ENCODE peak calls at places on chromosome 16, in five cellular contexts. H is CD8-positive, alpha-beta T cell; I is suprapubic skin; W is left ventricle myocardium inferior; N is neuronal stem cell. B is an unnamed sample.

GRCh38 chr16:47156816-47157215 is 13.1 kb upstream of the NETO2 start:
- DNase-seq in I (no peak), W (no peak), N (no peak), H (no peak), B (no peak)

GRCh38 chr16:66569827-66570405 is 3.7 kb downstream of the CMTM1 start:
- DNase-seq in W (no peak), I (no peak), N (no peak), H (no peak), B (no peak)

GRCh38 chr16:15518412-15519351 is 84.3 kb downstream of the BMERB1 start:
- DNase-seq in I (no peak), W (peak; percentile 46), H (no peak), N (no peak), B (peak; percentile 84)

GRCh38 chr16:87560428-87561199 is 41.7 kb upstream of the JPH3 start:
- DNase-seq in N (no peak), I (peak; percentile 82), H (no peak), W (peak; percentile 45), B (no peak)

GRCh38 chr16:49588729-49589384 is 215.3 kb downstream of the C16orf78 start:
- DNase-seq in N (no peak), I (no peak), H (no peak), W (no peak), B (no peak)

GRCh38 chr16:22732959-22733358 is 81.0 kb upstream of the HS3ST2 start:
- DNase-seq in W (no peak), I (no peak), H (no peak), N (no peak), B (no peak)

GRCh38 chr16:19393226-19394074 is 24.2 kb upstream of the TMC5 start:
- DNase-seq in I (no peak), W (no peak), N (peak; percentile 3), H (no peak), B (no peak)

GRCh38 chr16:72295914-72296313 is 124.0 kb upstream of the PMFBP1 start:
- DNase-seq in I (no peak), H (no peak), W (no peak), N (no peak), B (no peak)

GRCh38 chr16:71526111-71526998 is at the start of gene CHST4:
- DNase-seq in N (peak; percentile 20), W (no peak), I (no peak), H (no peak), B (peak; percentile 24)

GRCh38 chr16:65294154-65294553 is 172.3 kb upstream of the CDH11 start:
- DNase-seq in H (no peak), I (no peak), W (no peak), N (no peak), B (no peak)

GRCh38 chr16:82776466-82777146 is 149.8 kb downstream of the CDH13 start:
- DNase-seq in W (no peak), H (no peak), I (no peak), N (no peak), B (no peak)

GRCh38 chr16:80674884-80675283 is 129.5 kb downstream of the CDYL2 start:
- DNase-seq in H (no peak), I (no peak), W (no peak), N (no peak), B (no peak)

GRCh38 chr16:68539704-68540370 is 746 bp downstream of the ZFP90 start:
- DNase-seq in W (no peak), N (no peak), I (no peak), H (peak; percentile 40), B (no peak)

GRCh38 chr16:51994597-51994996 is 552.3 kb downstream of the TOX3 start:
- DNase-seq in N (no peak), I (no peak), W (no peak), H (no peak), B (no peak)

GRCh38 chr16:53695070-53695469 is 8.6 kb downstream of the RPGRIP1L start:
- DNase-seq in H (no peak), N (no peak), W (no peak), I (no peak), B (no peak)

GRCh38 chr16:75038036-75038959 is 39.5 kb downstream of the ZNRF1 start:
- DNase-seq in H (no peak), I (no peak), N (no peak), W (no peak), B (no peak)

GRCh38 chr16:80803341-80804060 is 897 bp downstream of the CDYL2 start:
- DNase-seq in W (peak; percentile 29), N (peak; percentile 20), H (peak; percentile 54), I (no peak), B (no peak)

GRCh38 chr16:64459402-64459801 is 662.5 kb downstream of the CDH11 start:
- DNase-seq in I (no peak), N (no peak), W (no peak), H (no peak), B (no peak)

GRCh38 chr16:11408261-11408660 is 63.0 kb downstream of the RMI2 start:
- DNase-seq in W (no peak), I (no peak), N (no peak), H (no peak), B (no peak)

GRCh38 chr16:74607967-74608356 is 1.0 kb upstream of the GLG1 start:
- DNase-seq in W (no peak), I (peak; percentile 55), H (no peak), N (no peak), B (no peak)

GRCh38 chr16:74743668-74744299 is 30.8 kb downstream of the FA2H start:
- DNase-seq in W (no peak), N (no peak), I (peak; percentile 80), H (no peak), B (no peak)

GRCh38 chr16:7422489-7422888 is 89.8 kb downstream of the RBFOX1 start:
- DNase-seq in N (no peak), H (no peak), I (no peak), W (no peak), B (no peak)

GRCh38 chr16:46706642-46707041 is 17.2 kb downstream of the ORC6 start:
- DNase-seq in I (no peak), W (no peak), H (no peak), N (no peak), B (no peak)

GRCh38 chr16:46976550-46976949 is 3.1 kb upstream of the DNAJA2 start:
- DNase-seq in H (no peak), I (no peak), N (no peak), W (no peak), B (no peak)

GRCh38 chr16:86965840-86966239 is 351.4 kb downstream of the C16orf95 start:
- DNase-seq in N (no peak), H (no peak), W (no peak), I (no peak), B (no peak)

GRCh38 chr16:86846136-86846535 is 267.8 kb downstream of the FOXL1 start:
- DNase-seq in H (no peak), N (no peak), I (no peak), W (no peak), B (no peak)

GRCh38 chr16:61885343-61885742 is 150.9 kb downstream of the CDH8 start:
- DNase-seq in I (no peak), W (no peak), N (no peak), H (no peak), B (no peak)

GRCh38 chr16:49495596-49496355 is 122.2 kb downstream of the C16orf78 start:
- DNase-seq in I (peak; percentile 27), N (no peak), W (no peak), H (no peak), B (peak; percentile 12)

GRCh38 chr16:79677799-79678525 is 77.4 kb upstream of the MAF start:
- DNase-seq in N (no peak), W (no peak), H (no peak), I (no peak), B (no peak)

GRCh38 chr16:69821844-69822173 is 59.7 kb downstream of the WWP2 start:
- DNase-seq in W (no peak), H (no peak), N (no peak), I (peak; percentile 1), B (no peak)

GRCh38 chr16:69883744-69884143 is 67.4 kb upstream of the CLEC18A start:
- DNase-seq in W (no peak), H (no peak), I (no peak), N (no peak), B (no peak)

GRCh38 chr16:81688182-81688581 is 90.9 kb upstream of the PLCG2 start:
- DNase-seq in I (no peak), W (no peak), H (peak; percentile 30), N (no peak), B (no peak)

GRCh38 chr16:48637039-48637438 is 27.1 kb upstream of the N4BP1 start:
- DNase-seq in N (no peak), H (no peak), W (no peak), I (no peak), B (no peak)

GRCh38 chr16:89360760-89361435 is 129.5 kb downstream of the ANKRD11 start:
- DNase-seq in I (no peak), W (no peak), H (peak; percentile 89), N (no peak), B (no peak)

GRCh38 chr16:89359296-89360147 is 130.8 kb downstream of the ANKRD11 start:
- DNase-seq in H (no peak), I (no peak), N (no peak), W (no peak), B (no peak)

GRCh38 chr16:89364603-89365002 is 125.8 kb downstream of the ANKRD11 start:
- DNase-seq in I (no peak), H (no peak), N (no peak), W (no peak), B (no peak)

GRCh38 chr16:89363621-89364393 is 126.6 kb downstream of the ANKRD11 start:
- DNase-seq in W (no peak), H (peak; percentile 61), I (no peak), N (no peak), B (no peak)

GRCh38 chr16:89361756-89362155 is 128.6 kb downstream of the ANKRD11 start:
- DNase-seq in W (no peak), I (no peak), H (no peak), N (no peak), B (no peak)
- H3K4me1 ChIP-seq in W (peaks cover 92% of the 10 kb centered on the region), I (peaks cover 85% of the 10 kb centered on the region), H (peaks cover 80% of the 10 kb centered on the region), N (peaks cover 12% of the 10 kb centered on the region), B (no peaks in the 10 kb centered on the region)

DNA sequence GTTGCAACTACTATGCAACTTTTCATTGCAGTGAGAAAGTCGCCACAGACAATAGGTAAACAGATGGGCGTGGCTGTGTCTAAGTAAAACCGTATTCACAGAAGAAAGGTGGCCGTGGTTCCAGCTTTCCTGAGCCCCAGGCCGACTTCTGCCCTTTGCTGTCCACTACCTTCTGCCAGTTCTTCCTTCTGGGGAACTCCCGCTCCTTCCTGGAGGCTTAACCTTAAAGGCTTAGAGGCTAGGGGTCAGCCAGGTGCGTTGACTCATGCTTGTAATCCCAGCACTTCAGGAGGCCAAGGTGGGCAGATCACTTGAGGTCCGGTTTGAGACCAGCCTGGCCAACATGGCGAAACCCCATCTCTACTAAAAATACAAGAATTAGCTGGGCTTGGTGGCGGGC is 2.1 kb upstream of the SEPTIN12 start:
- DNase-seq in I (no peak), H (no peak), W (no peak), N (no peak), B (no peak)
- H3K4me3 ChIP-seq in I (no peak overlapping the region), H (no peak overlapping the region), W (no peak overlapping the region), N (no peak overlapping the region), B (no peak overlapping the region)

GRCh38 chr16:9102943-9103342 is 11.5 kb downstream of the HAPSTR1 start:
- DNase-seq in N (no peak), I (no peak), H (peak; percentile 40), W (no peak), B (no peak)
- H3K4me1 ChIP-seq in N (no peaks in the 10 kb centered on the region), I (peaks cover 86% of the 10 kb centered on the region), H (peaks cover 100% of the 10 kb centered on the region), W (peaks cover 100% of the 10 kb centered on the region), B (peaks cover 10% of the 10 kb centered on the region)

DNA sequence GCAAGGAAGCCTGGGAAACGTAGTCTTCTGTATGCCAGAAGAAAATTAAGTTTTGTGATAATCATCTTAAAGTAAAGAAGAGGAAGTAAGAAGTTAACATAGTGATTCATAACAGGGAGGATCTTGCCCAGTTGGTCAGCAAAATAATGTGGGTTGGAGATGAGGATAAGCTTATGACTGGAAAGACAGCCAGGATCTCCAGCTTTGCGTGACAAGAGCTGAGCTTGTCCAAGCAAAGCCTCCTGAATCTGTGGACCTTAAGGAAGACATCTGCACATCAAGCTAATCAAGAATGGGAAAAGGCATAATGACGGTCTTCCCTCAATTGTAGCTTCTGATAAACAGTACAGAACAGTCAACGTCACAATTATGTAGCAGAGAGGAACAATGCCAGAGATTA is 744.7 kb upstream of the GOT2 start:
- DNase-seq in W (no peak), N (no peak), H (no peak), I (no peak), B (no peak)
- H3K4me3 ChIP-seq in W (no peak overlapping the region), N (no peak overlapping the region), H (no peak overlapping the region), I (no peak overlapping the region), B (no peak overlapping the region)